ENCODE peak calls at places on chromosome 20, in nine cellular contexts. D is heart right ventricle; B is cardiac septum; E is NCI-H1092 treated with DMSO at 0.1 percent for 48 hours; Y is skeletal muscle cell; I is aorta; L is amniotic stem cell; N is activated CD8-positive, alpha-beta memory T cell treated with anti-CD3 and anti-CD28 coated beads for 4 hours; U is stimulated activated CD4-positive, alpha-beta T cell treated with anti-CD3 and anti-CD28 coated beads, TNF-alpha, amount 100 ng/mL, for 24 hours. P is an unnamed sample.

GRCh38 chr20:62533591-62534495 is 58.0 kb upstream of the GATA5 start:
- DNase-seq in D (no peak), B (no peak), I (no peak), U (no peak), L (no peak), Y (no peak), E (no peak), N (no peak), P (no peak)

GRCh38 chr20:57835462-57836455 is 125.9 kb upstream of the PMEPA1 start:
- DNase-seq in L (no peak), I (no peak), U (no peak), E (peak; percentile 1), N (no peak), D (no peak), B (no peak), Y (no peak), P (no peak)

GRCh38 chr20:8454137-8454712 is 322.2 kb downstream of the PLCB1 start:
- DNase-seq in B (no peak), E (peak; percentile 46), N (no peak), U (no peak), Y (peak; percentile 85), I (no peak), L (peak; percentile 87), D (no peak), P (no peak)

GRCh38 chr20:38260378-38261053 is at the start of gene KIAA1755:
- DNase-seq in Y (no peak), D (peak; percentile 36), I (peak; percentile 67), B (peak; percentile 72), U (no peak), N (no peak), L (no peak), E (no peak), P (no peak)

GRCh38 chr20:16004108-16004854 is 569.0 kb downstream of the KIF16B start:
- DNase-seq in B (no peak), U (no peak), Y (no peak), N (no peak), L (no peak), D (peak; percentile 24), I (no peak), E (no peak), P (no peak)

GRCh38 chr20:25864986-25865714 is 168.5 kb upstream of the ZNF337 start:
- DNase-seq in E (no peak), I (no peak), L (no peak), Y (no peak), N (no peak), B (no peak), U (no peak), D (no peak), P (no peak)

GRCh38 chr20:44532248-44532980 is 10.5 kb upstream of the SERINC3 start:
- DNase-seq in B (no peak), I (no peak), Y (no peak), N (no peak), U (no peak), E (no peak), L (no peak), D (peak; percentile 35), P (no peak)

GRCh38 chr20:54624701-54625472 is 149.5 kb downstream of the DOK5 start:
- DNase-seq in E (peak; percentile 20), Y (no peak), D (peak; percentile 43), I (no peak), L (no peak), B (no peak), N (no peak), U (no peak), P (no peak)

GRCh38 chr20:7346562-7346961 is 579.1 kb downstream of the BMP2 start:
- DNase-seq in U (no peak), D (no peak), Y (no peak), L (no peak), I (no peak), B (no peak), E (no peak), N (no peak), P (no peak)

GRCh38 chr20:23419995-23420901 is 1.0 kb downstream of the NAPB start:
- DNase-seq in E (peak; percentile 31), N (peak; percentile 26), Y (peak; percentile 28), L (peak; percentile 26), B (no peak), I (peak; percentile 65), U (peak; percentile 25), D (no peak), P (no peak)

GRCh38 chr20:32678948-32679347 is 5.2 kb upstream of the C20orf203 start:
- DNase-seq in B (no peak), Y (no peak), U (no peak), N (no peak), E (no peak), I (no peak), L (no peak), D (peak; percentile 55), P (peak; percentile 55)

GRCh38 chr20:4341804-4342560 is 326.6 kb upstream of the RNF24 start:
- DNase-seq in I (no peak), B (no peak), E (no peak), L (no peak), U (no peak), Y (peak; percentile 60), N (no peak), D (no peak), P (no peak)

GRCh38 chr20:17227669-17228623 is 1.1 kb downstream of the PCSK2 start:
- DNase-seq in Y (no peak), L (no peak), B (no peak), N (no peak), E (peak; percentile 59), I (peak; percentile 33), U (no peak), D (no peak), P (no peak)

GRCh38 chr20:24837721-24838456 is 111.2 kb upstream of the CST7 start:
- DNase-seq in I (no peak), E (no peak), U (no peak), Y (peak; percentile 24), B (no peak), D (no peak), L (peak; percentile 14), N (no peak), P (no peak)

GRCh38 chr20:57135875-57136274 is 130.6 kb downstream of the BMP7 start:
- DNase-seq in B (no peak), I (no peak), Y (no peak), E (no peak), L (no peak), U (no peak), D (no peak), N (no peak), P (no peak)

GRCh38 chr20:49420811-49421295 is 61.6 kb downstream of the KCNB1 start:
- DNase-seq in D (no peak), I (no peak), U (no peak), L (no peak), E (no peak), B (no peak), N (no peak), Y (no peak), P (no peak)

GRCh38 chr20:59634435-59635005 is 30.2 kb downstream of the PHACTR3 start:
- DNase-seq in N (no peak), Y (no peak), B (peak; percentile 19), I (no peak), E (no peak), U (no peak), D (no peak), L (no peak), P (no peak)

GRCh38 chr20:34473262-34473883 is 42.8 kb upstream of the DYNLRB1 start:
- DNase-seq in E (no peak), D (peak; percentile 40), B (no peak), I (no peak), L (no peak), Y (peak; percentile 35), U (no peak), N (no peak), P (no peak)

GRCh38 chr20:56788041-56788670 is 159.1 kb downstream of the TFAP2C start:
- DNase-seq in I (no peak), B (no peak), D (no peak), E (no peak), N (no peak), U (no peak), L (peak; percentile 37), Y (peak; percentile 80), P (peak; percentile 75)

GRCh38 chr20:59835448-59836395 is 97.7 kb downstream of the SYCP2 start:
- DNase-seq in B (no peak), Y (no peak), D (peak; percentile 36), N (no peak), U (no peak), I (no peak), L (no peak), E (peak; percentile 83), P (no peak)

GRCh38 chr20:21189761-21190523 is 64.1 kb downstream of the KIZ start:
- DNase-seq in B (no peak), U (no peak), N (no peak), D (no peak), L (no peak), E (peak; percentile 65), I (no peak), Y (no peak), P (no peak)

P was measured in breast epithelium.